ENCODE peak calls at places on chromosomes 6 and 20, in ten cellular contexts. One of them, this sample, is unnamed.

GRCh38 chr6:10951675-10952282 is 64.9 kb downstream of the SYCP2L start:
- DNase-seq in GM23338: peak
- DNase-seq in A549: peak
- DNase-seq in ovary: no peak
- DNase-seq in endodermal cell: no peak
- DNase-seq in lower lobe of right lung: no peak
- DNase-seq in left lung: peak
- DNase-seq in SK-N-SH: peak
- DNase-seq in body of pancreas: no peak
- DNase-seq in breast epithelium: no peak
- DNase-seq in this sample: peak

GRCh38 chr6:107656883-107657282 is 167.0 kb downstream of the SOBP start:
- DNase-seq in ovary: no peak
- DNase-seq in A549: no peak
- DNase-seq in lower lobe of right lung: no peak
- DNase-seq in breast epithelium: no peak
- DNase-seq in GM23338: no peak
- DNase-seq in left lung: no peak
- DNase-seq in endodermal cell: no peak
- DNase-seq in SK-N-SH: no peak
- DNase-seq in body of pancreas: no peak
- DNase-seq in this sample: no peak

GRCh38 chr6:27177454-27178000 is 70.0 kb upstream of the PRSS16 start:
- DNase-seq in A549: peak
- DNase-seq in left lung: peak
- DNase-seq in lower lobe of right lung: peak
- DNase-seq in endodermal cell: peak
- DNase-seq in breast epithelium: peak
- DNase-seq in body of pancreas: peak
- DNase-seq in SK-N-SH: peak
- DNase-seq in ovary: peak
- DNase-seq in GM23338: peak
- DNase-seq in this sample: peak

GRCh38 chr6:165875946-165876345 is 212.9 kb upstream of the PDE10A start:
- DNase-seq in A549: no peak
- DNase-seq in ovary: no peak
- DNase-seq in breast epithelium: no peak
- DNase-seq in left lung: no peak
- DNase-seq in GM23338: no peak
- DNase-seq in lower lobe of right lung: no peak
- DNase-seq in endodermal cell: no peak
- DNase-seq in body of pancreas: no peak
- DNase-seq in SK-N-SH: no peak
- DNase-seq in this sample: no peak

GRCh38 chr6:80003841-80004198 is 629 bp upstream of the TTK start:
- DNase-seq in breast epithelium: peak
- DNase-seq in GM23338: peak
- DNase-seq in endodermal cell: no peak
- DNase-seq in body of pancreas: no peak
- DNase-seq in SK-N-SH: peak
- DNase-seq in lower lobe of right lung: peak
- DNase-seq in left lung: peak
- DNase-seq in ovary: no peak
- DNase-seq in A549: no peak
- DNase-seq in this sample: no peak

GRCh38 chr6:108559884-108560462 is 744 bp upstream of the FOXO3 start:
- DNase-seq in breast epithelium: peak
- DNase-seq in A549: no peak
- DNase-seq in SK-N-SH: peak
- DNase-seq in body of pancreas: peak
- DNase-seq in endodermal cell: peak
- DNase-seq in GM23338: peak
- DNase-seq in lower lobe of right lung: peak
- DNase-seq in left lung: peak
- DNase-seq in ovary: peak
- DNase-seq in this sample: peak

GRCh38 chr6:149906405-149906804 is 8.5 kb upstream of the RAET1E start:
- DNase-seq in A549: no peak
- DNase-seq in endodermal cell: no peak
- DNase-seq in breast epithelium: no peak
- DNase-seq in body of pancreas: no peak
- DNase-seq in SK-N-SH: no peak
- DNase-seq in lower lobe of right lung: no peak
- DNase-seq in GM23338: no peak
- DNase-seq in ovary: no peak
- DNase-seq in left lung: no peak
- DNase-seq in this sample: no peak

GRCh38 chr6:118529756-118530155 is 18.3 kb upstream of the PLN start:
- DNase-seq in ovary: no peak
- DNase-seq in left lung: no peak
- DNase-seq in A549: no peak
- DNase-seq in endodermal cell: no peak
- DNase-seq in GM23338: no peak
- DNase-seq in lower lobe of right lung: no peak
- DNase-seq in SK-N-SH: no peak
- DNase-seq in body of pancreas: no peak
- DNase-seq in breast epithelium: no peak
- DNase-seq in this sample: no peak

GRCh38 chr20:60242836-60243520 is 284.8 kb downstream of the CDH26 start:
- DNase-seq in GM23338: no peak
- DNase-seq in body of pancreas: no peak
- DNase-seq in left lung: no peak
- DNase-seq in breast epithelium: no peak
- DNase-seq in lower lobe of right lung: no peak
- DNase-seq in ovary: no peak
- DNase-seq in A549: no peak
- DNase-seq in endodermal cell: no peak
- DNase-seq in SK-N-SH: no peak
- DNase-seq in this sample: no peak

GRCh38 chr20:58891686-58892125 is 39.2 kb downstream of the GNAS start:
- DNase-seq in A549: peak
- DNase-seq in SK-N-SH: peak
- DNase-seq in breast epithelium: no peak
- DNase-seq in left lung: no peak
- DNase-seq in GM23338: peak
- DNase-seq in ovary: peak
- DNase-seq in body of pancreas: peak
- DNase-seq in lower lobe of right lung: peak
- DNase-seq in endodermal cell: peak
- DNase-seq in this sample: no peak

GRCh38 chr20:21601799-21602198 is 87.9 kb upstream of the NKX2-2 start:
- DNase-seq in GM23338: no peak
- DNase-seq in SK-N-SH: no peak
- DNase-seq in left lung: no peak
- DNase-seq in A549: no peak
- DNase-seq in ovary: no peak
- DNase-seq in lower lobe of right lung: no peak
- DNase-seq in body of pancreas: no peak
- DNase-seq in endodermal cell: no peak
- DNase-seq in breast epithelium: no peak
- DNase-seq in this sample: no peak

GRCh38 chr6:106072501-106073140 is 13.5 kb upstream of the PRDM1 start:
- DNase-seq in GM23338: peak
- DNase-seq in ovary: no peak
- DNase-seq in A549: no peak
- DNase-seq in endodermal cell: no peak
- DNase-seq in breast epithelium: no peak
- DNase-seq in lower lobe of right lung: no peak
- DNase-seq in body of pancreas: no peak
- DNase-seq in left lung: no peak
- DNase-seq in SK-N-SH: no peak
- DNase-seq in this sample: no peak

GRCh38 chr20:48215536-48215935 is 430.3 kb upstream of the SULF2 start:
- DNase-seq in SK-N-SH: no peak
- DNase-seq in body of pancreas: no peak
- DNase-seq in breast epithelium: no peak
- DNase-seq in endodermal cell: peak
- DNase-seq in lower lobe of right lung: no peak
- DNase-seq in GM23338: no peak
- DNase-seq in ovary: no peak
- DNase-seq in left lung: no peak
- DNase-seq in A549: no peak
- DNase-seq in this sample: peak

GRCh38 chr6:135129139-135129867 is 51.8 kb upstream of the MYB start:
- DNase-seq in left lung: no peak
- DNase-seq in body of pancreas: no peak
- DNase-seq in endodermal cell: no peak
- DNase-seq in SK-N-SH: no peak
- DNase-seq in breast epithelium: no peak
- DNase-seq in lower lobe of right lung: no peak
- DNase-seq in ovary: no peak
- DNase-seq in A549: no peak
- DNase-seq in GM23338: no peak
- DNase-seq in this sample: no peak

GRCh38 chr20:32052792-32053362 is 835 bp downstream of the HCK start:
- DNase-seq in endodermal cell: peak
- DNase-seq in breast epithelium: no peak
- DNase-seq in lower lobe of right lung: peak
- DNase-seq in A549: no peak
- DNase-seq in ovary: no peak
- DNase-seq in GM23338: peak
- DNase-seq in SK-N-SH: no peak
- DNase-seq in left lung: peak
- DNase-seq in body of pancreas: peak
- DNase-seq in this sample: no peak
- H3K4me3 ChIP-seq in endodermal cell: no peak
- H3K4me3 ChIP-seq in breast epithelium: peak
- H3K4me3 ChIP-seq in lower lobe of right lung: peak
- H3K4me3 ChIP-seq in A549: peak
- H3K4me3 ChIP-seq in ovary: no peak
- H3K4me3 ChIP-seq in GM23338: peak
- H3K4me3 ChIP-seq in SK-N-SH: no peak
- H3K4me3 ChIP-seq in left lung: peak
- H3K4me3 ChIP-seq in body of pancreas: no peak
- H3K4me3 ChIP-seq in this sample: peak

DNA sequence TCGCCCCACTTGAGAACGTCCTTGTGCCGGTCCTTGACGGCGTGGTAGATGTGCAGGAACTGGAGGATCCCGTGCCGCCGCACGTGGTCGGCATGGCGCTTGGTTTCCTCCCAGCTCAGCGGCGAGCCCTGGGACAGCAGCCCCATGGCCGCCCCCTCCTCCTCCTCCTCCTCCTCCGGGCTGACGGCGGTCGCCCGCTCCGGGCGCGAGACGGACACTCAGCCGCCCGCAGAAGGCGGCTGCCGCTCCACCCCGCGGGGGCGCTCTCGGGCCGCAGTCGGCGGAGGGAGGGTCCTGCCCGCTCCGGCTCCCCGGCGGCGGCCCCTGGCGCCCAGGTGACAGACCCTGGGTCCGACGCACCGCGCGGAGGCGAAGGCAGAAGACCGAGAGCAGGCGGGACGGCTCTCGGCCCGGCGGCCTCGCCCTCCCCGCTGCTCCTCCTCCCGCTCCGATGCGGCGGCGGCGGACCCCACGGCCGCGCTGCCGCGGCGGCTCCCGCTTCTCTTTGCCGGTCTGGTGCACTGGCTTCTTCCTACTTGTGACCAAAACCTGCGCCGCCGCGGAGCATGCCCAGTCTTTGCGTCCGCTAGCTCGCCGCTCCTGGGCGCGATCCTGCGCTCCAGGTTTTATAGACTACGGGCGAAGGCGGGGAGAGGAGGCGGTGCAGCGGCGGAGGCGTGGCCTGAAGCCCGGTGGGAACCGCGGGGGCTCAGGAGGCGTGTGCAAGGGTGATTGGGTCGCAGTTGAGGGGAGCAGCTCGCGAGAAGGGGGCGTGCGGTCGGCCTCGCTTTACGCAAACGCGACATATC is at the start of gene GCLC:
- DNase-seq in body of pancreas: peak
- DNase-seq in left lung: peak
- DNase-seq in lower lobe of right lung: peak
- DNase-seq in GM23338: peak
- DNase-seq in ovary: peak
- DNase-seq in endodermal cell: peak
- DNase-seq in breast epithelium: peak
- DNase-seq in A549: peak
- DNase-seq in SK-N-SH: peak
- DNase-seq in this sample: peak
- TF ChIP-seq CTCF in body of pancreas: peak
- TF ChIP-seq CTCF in left lung: peak
- TF ChIP-seq CTCF in lower lobe of right lung: peak
- TF ChIP-seq CTCF in GM23338: peak
- TF ChIP-seq CTCF in ovary: peak
- TF ChIP-seq CTCF in endodermal cell: peak
- TF ChIP-seq CTCF in breast epithelium: no peak
- TF ChIP-seq CTCF in A549: peak
- TF ChIP-seq CTCF in SK-N-SH: peak
- TF ChIP-seq CTCF in this sample: peak

DNA sequence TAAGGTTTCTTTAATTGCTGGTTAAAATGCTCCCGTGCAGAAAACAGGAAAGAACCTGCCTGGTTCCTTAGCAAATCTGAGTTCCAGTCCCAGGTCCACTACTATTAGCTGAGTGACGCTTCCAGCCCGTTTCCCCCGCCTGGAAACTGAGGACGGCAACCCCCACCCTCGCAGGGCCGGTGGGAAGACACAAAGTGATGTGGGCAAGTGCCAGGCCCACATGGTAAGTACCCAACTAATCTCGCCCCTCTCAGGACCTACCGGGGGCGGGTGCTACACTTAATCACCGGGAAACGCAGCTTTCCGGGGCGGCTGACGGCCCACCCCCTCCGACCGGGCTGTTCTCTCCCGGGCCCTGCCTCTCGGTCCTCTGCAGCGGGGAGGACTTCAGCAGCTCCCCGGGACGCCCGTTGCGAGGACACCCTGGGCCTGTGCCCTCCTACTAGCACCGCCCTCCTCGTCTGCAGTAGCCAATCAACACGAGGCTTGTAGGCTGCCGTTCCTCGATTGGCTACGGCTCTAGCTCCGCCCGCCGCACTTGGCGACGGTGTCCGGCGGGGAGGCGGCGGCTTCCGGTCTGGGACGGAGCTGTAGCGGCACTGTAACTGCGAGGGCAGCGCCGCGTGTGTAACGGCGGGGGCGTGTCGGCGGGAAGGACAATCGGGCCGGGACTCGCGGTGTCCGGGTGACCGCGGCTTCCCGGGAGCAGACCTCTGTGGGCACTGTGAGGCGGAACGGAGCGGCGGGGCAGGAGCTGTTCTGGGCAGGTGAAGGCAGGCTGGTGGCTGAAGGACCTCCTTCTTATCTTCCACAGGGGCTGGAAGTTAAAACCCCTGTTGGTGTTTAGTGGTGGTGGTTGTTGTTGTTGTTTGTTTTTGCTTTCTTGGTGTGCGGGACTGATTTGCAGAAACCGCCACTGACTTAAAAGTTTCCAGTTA is at the start of gene ZBTB9:
- DNase-seq in breast epithelium: peak
- DNase-seq in body of pancreas: peak
- DNase-seq in left lung: peak
- DNase-seq in SK-N-SH: peak
- DNase-seq in A549: peak
- DNase-seq in ovary: peak
- DNase-seq in endodermal cell: peak
- DNase-seq in lower lobe of right lung: peak
- DNase-seq in GM23338: peak
- DNase-seq in this sample: peak
- H3K4me3 ChIP-seq in breast epithelium: peak
- H3K4me3 ChIP-seq in body of pancreas: peak
- H3K4me3 ChIP-seq in left lung: peak
- H3K4me3 ChIP-seq in SK-N-SH: peak
- H3K4me3 ChIP-seq in A549: peak
- H3K4me3 ChIP-seq in ovary: peak
- H3K4me3 ChIP-seq in endodermal cell: peak
- H3K4me3 ChIP-seq in lower lobe of right lung: peak
- H3K4me3 ChIP-seq in GM23338: peak
- H3K4me3 ChIP-seq in this sample: peak

GRCh38 chr6:37732688-37733087 is 35.0 kb upstream of the MDGA1 start:
- DNase-seq in A549: no peak
- DNase-seq in left lung: no peak
- DNase-seq in endodermal cell: peak
- DNase-seq in GM23338: peak
- DNase-seq in ovary: no peak
- DNase-seq in SK-N-SH: no peak
- DNase-seq in lower lobe of right lung: no peak
- DNase-seq in breast epithelium: no peak
- DNase-seq in body of pancreas: no peak
- DNase-seq in this sample: no peak
- TF ChIP-seq CTCF in A549: no peak
- TF ChIP-seq CTCF in left lung: no peak
- TF ChIP-seq CTCF in endodermal cell: peak
- TF ChIP-seq CTCF in GM23338: peak
- TF ChIP-seq CTCF in ovary: no peak
- TF ChIP-seq CTCF in SK-N-SH: peak
- TF ChIP-seq CTCF in lower lobe of right lung: no peak
- TF ChIP-seq CTCF in breast epithelium: no peak
- TF ChIP-seq CTCF in body of pancreas: no peak
- TF ChIP-seq CTCF in this sample: peak

This sample was measured in cardiac muscle cell.